ENCODE peak calls at places on chromosomes 5 and 9, in four cellular contexts. V, R, P and I are unnamed samples.

GRCh38 chr5:73280821-73281746 is 108.1 kb downstream of the TMEM174 start:
- DNase-seq in P (no peak), R (no peak), V (peak; percentile 70), I (no peak)

GRCh38 chr9:136694163-136694864 is 7.1 kb upstream of the AGPAT2 start:
- DNase-seq in V (peak; percentile 79), P (peak; percentile 84), R (no peak), I (peak; percentile 82)

GRCh38 chr9:77454668-77455067 is 193.5 kb downstream of the GNA14 start:
- DNase-seq in V (no peak), P (no peak), R (peak; percentile 46), I (no peak)

GRCh38 chr9:132023409-132024180 is 56.1 kb downstream of the MED27 start:
- DNase-seq in R (no peak), V (no peak), P (no peak), I (no peak)

GRCh38 chr5:128201065-128201926 is 117.7 kb downstream of the SLC12A2 start:
- DNase-seq in V (peak; percentile 93), R (no peak), P (peak; percentile 87), I (peak; percentile 86)

GRCh38 chr9:23375511-23375910 is 450.5 kb downstream of the ELAVL2 start:
- DNase-seq in R (no peak), V (no peak), P (no peak), I (no peak)

GRCh38 chr5:78816143-78816765 is 167.7 kb upstream of the LHFPL2 start:
- DNase-seq in P (no peak), V (no peak), R (no peak), I (no peak)

GRCh38 chr5:58922392-58923171 is 339.7 kb downstream of the RAB3C start:
- DNase-seq in R (no peak), V (peak; percentile 85), P (peak; percentile 60), I (no peak)

GRCh38 chr5:62886603-62887315 is 308.1 kb downstream of the LRRC70 start:
- DNase-seq in P (no peak), V (no peak), R (no peak), I (no peak)

DNA sequence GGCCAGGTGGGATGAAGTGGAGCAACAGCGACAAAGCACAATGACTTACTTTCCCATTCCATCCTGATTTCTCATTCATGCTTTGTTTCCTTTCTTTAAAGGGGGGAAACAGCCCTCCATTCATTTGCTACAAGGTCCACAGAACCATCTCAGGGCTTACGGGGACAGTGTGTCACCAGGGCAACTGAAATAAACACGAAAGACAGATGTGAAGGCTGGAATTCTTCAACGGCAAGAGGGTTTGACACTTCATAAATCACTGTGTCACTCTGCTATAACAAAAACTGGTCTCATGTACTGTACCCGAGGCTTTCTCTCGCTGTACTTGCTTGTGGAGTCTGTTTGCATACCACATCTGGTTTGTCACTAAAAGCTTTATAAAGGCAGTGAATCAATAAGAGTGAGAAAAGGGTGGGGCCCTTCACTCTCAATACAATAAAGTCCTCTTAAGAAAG is 150.8 kb downstream of the EFNA5 start:
- DNase-seq in R (no peak), P (no peak), V (no peak), I (no peak)
- TF ChIP-seq CTCF in R (no peak), P (no peak), V (no peak), I (no peak)

GRCh38 chr5:157059093-157059539 is at the start of gene HAVCR1:
- DNase-seq in P (no peak), R (no peak), V (no peak), I (no peak)
- TF ChIP-seq CTCF in P (no peak), R (no peak), V (no peak), I (no peak)

DNA sequence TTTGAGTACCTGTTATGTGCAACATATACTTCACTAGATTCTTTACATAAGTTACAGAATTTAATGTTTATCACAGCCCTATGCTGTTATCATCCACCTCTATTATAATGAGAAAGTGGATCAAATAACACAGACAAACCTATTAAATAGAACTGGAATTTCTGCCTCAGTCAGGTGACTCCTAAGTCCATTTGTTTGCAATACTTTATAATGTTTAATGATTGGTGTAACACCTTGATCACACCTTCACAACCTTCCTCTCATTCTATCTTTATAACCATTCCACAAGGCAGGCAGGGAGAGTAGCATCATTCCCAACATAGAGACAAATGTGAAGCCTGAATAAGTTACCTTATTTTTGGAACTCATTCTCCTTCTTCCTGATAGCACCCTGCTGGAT is 30.7 kb downstream of the SERINC5 start:
- DNase-seq in V (no peak), P (no peak), R (no peak), I (no peak)
- TF ChIP-seq CTCF in V (no peak), P (no peak), R (no peak), I (no peak)

GRCh38 chr5:50595199-50595598 is 71.2 kb upstream of the PARP8 start:
- DNase-seq in R (peak; percentile 75), V (no peak), P (no peak), I (no peak)

DNA sequence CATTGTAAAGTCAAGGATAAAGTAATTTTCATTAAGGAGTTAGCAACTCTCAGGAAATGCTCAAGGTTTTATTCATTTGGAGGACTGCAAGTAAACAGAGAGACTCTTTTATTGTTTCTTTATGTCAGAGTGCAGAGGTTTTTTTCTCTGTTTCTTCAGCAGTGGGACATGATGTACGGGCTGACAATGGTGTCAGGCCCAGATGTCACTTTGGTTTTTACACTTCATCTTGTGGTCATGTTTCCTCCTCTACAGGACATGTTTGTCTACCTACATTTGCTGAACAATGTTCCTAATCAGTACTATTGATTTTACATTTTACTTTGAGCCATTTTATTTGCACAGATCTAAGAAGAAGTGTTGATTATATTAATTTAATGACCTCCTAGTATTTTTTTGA is 72.8 kb upstream of the PARP8 start:
- DNase-seq in R (no peak), V (no peak), P (no peak), I (no peak)
- TF ChIP-seq CTCF in R (no peak), V (no peak), P (no peak), I (no peak)

GRCh38 chr9:19122490-19123042 is 4.7 kb downstream of the PLIN2 start:
- DNase-seq in V (no peak), R (no peak), P (no peak), I (no peak)
- TF ChIP-seq CTCF in V (no peak), R (no peak), P (no peak), I (no peak)